ENCODE peak calls at places on chromosomes 3 and 15, in four cellular contexts. P is mammary epithelial cell, X is hepatocyte, H is osteoblast. D is an unnamed sample.

GRCh38 chr15:85771276-85771675 is 23.4 kb downstream of the KLHL25 start:
- DNase-seq in P (no peak), X (no peak), H (peak), D (no peak)

GRCh38 chr3:110859993-110860392 is 211.6 kb upstream of the NECTIN3 start:
- DNase-seq in P (no peak), X (no peak), H (no peak), D (no peak)

GRCh38 chr3:157533298-157533870 is 30.2 kb upstream of the VEPH1 start:
- DNase-seq in P (peak), X (no peak), H (peak), D (peak)

GRCh38 chr3:52137311-52137710 is 16.9 kb downstream of the POC1A start:
- DNase-seq in P (no peak), X (no peak), H (peak), D (no peak)

GRCh38 chr3:109125902-109126301 is 8.0 kb upstream of the MORC1 start:
- DNase-seq in P (no peak), X (peak), H (no peak), D (no peak)

GRCh38 chr3:53651927-53652326 is 157.5 kb downstream of the CACNA1D start:
- DNase-seq in P (no peak), X (no peak), H (no peak), D (no peak)

GRCh38 chr3:102511168-102511567 is 76.4 kb downstream of the ZPLD1 start:
- DNase-seq in P (no peak), X (no peak), H (no peak), D (no peak)

GRCh38 chr3:34176723-34177122 is 378.3 kb downstream of the PDCD6IP start:
- DNase-seq in P (no peak), X (no peak), H (no peak), D (no peak)

GRCh38 chr15:48963524-48964113 is at the start of gene SHC4:
- DNase-seq in P (peak), X (peak), H (peak), D (peak)

GRCh38 chr3:195163719-195164572 is 107.0 kb downstream of the XXYLT1 start:
- DNase-seq in P (no peak), X (no peak), H (no peak), D (no peak)

GRCh38 chr15:41557673-41558399 is 1.2 kb upstream of the TYRO3 start:
- DNase-seq in P (peak), X (peak), H (peak), D (peak)

GRCh38 chr3:126050626-126051025 is 33.3 kb downstream of the SLC41A3 start:
- DNase-seq in P (no peak), X (no peak), H (no peak), D (no peak)

GRCh38 chr3:139427283-139428060 is 38.0 kb upstream of the COPB2 start:
- DNase-seq in P (peak), X (peak), H (peak), D (peak)

GRCh38 chr15:83248151-83248851 is 36.2 kb downstream of the BNC1 start:
- DNase-seq in P (peak), X (peak), H (peak), D (peak)

GRCh38 chr15:54374184-54374947 is 396.1 kb downstream of the UNC13C start:
- DNase-seq in P (no peak), X (no peak), H (no peak), D (no peak)

GRCh38 chr3:171172070-171172469 is 145.6 kb upstream of the SLC2A2 start:
- DNase-seq in P (no peak), X (no peak), H (no peak), D (no peak)

GRCh38 chr3:139561959-139562676 is 22.6 kb upstream of the RBP1 start:
- DNase-seq in P (peak), X (peak), H (no peak), D (peak)

GRCh38 chr15:54102704-54103103 is 124.5 kb downstream of the UNC13C start:
- DNase-seq in P (no peak), X (no peak), H (no peak), D (no peak)

GRCh38 chr15:98441599-98441998 is 206.7 kb upstream of the IGF1R start:
- DNase-seq in P (no peak), X (no peak), H (no peak), D (no peak)

GRCh38 chr15:67501177-67501835 is 19.6 kb upstream of the C15orf61 start:
- DNase-seq in P (peak), X (peak), H (no peak), D (peak)

GRCh38 chr3:145370870-145371269 is 790.1 kb downstream of the PLOD2 start:
- DNase-seq in P (no peak), X (no peak), H (no peak), D (no peak)

GRCh38 chr3:177618873-177619771 is 421.8 kb upstream of the TBL1XR1 start:
- DNase-seq in P (peak), X (no peak), H (peak), D (peak)

GRCh38 chr15:98413973-98414546 is 234.3 kb upstream of the IGF1R start:
- DNase-seq in P (no peak), X (no peak), H (no peak), D (no peak)

GRCh38 chr15:85335193-85335939 is 45.0 kb upstream of the AKAP13 start:
- DNase-seq in P (no peak), X (peak), H (no peak), D (peak)

GRCh38 chr3:97981886-97982285 is 9.7 kb upstream of the RIOX2 start:
- DNase-seq in P (no peak), X (no peak), H (no peak), D (peak)

GRCh38 chr3:13780432-13781173 is 99.3 kb downstream of the WNT7A start:
- DNase-seq in P (peak), X (no peak), H (peak), D (no peak)

GRCh38 chr3:146640955-146641867 is 36.1 kb upstream of the PLSCR5 start:
- DNase-seq in P (peak), X (peak), H (no peak), D (peak)

GRCh38 chr3:25508901-25509300 is 80.8 kb downstream of the RARB start:
- DNase-seq in P (peak), X (no peak), H (no peak), D (peak)

GRCh38 chr3:40116478-40117162 is 192.9 kb upstream of the EIF1B start:
- DNase-seq in P (peak), X (no peak), H (peak), D (peak)

GRCh38 chr3:164208846-164209245 is 869.5 kb downstream of the SI start:
- DNase-seq in P (no peak), X (no peak), H (no peak), D (no peak)

GRCh38 chr3:107240183-107241091 is 136.8 kb upstream of the CCDC54 start:
- DNase-seq in P (peak), X (peak), H (peak), D (peak)

GRCh38 chr15:58515807-58516206 is 84.0 kb downstream of the LIPC start:
- DNase-seq in P (no peak), X (no peak), H (no peak), D (no peak)
- H3K4me2 ChIP-seq in P (no peak), X (no peak), H (no peak), D (no peak)

GRCh38 chr15:58758141-58758540 is 8.6 kb upstream of the ADAM10 start:
- DNase-seq in P (no peak), X (no peak), H (peak), D (peak)
- TF ChIP-seq CTCF in P (no peak), X (peak), H (peak), D (peak)

GRCh38 chr15:78075490-78076230 is 1.9 kb downstream of the TBC1D2B start:
- DNase-seq in P (peak), X (peak), H (peak), D (peak)
- H3K4me3 ChIP-seq in P (peak), X (peak), H (peak), D (peak)

DNA sequence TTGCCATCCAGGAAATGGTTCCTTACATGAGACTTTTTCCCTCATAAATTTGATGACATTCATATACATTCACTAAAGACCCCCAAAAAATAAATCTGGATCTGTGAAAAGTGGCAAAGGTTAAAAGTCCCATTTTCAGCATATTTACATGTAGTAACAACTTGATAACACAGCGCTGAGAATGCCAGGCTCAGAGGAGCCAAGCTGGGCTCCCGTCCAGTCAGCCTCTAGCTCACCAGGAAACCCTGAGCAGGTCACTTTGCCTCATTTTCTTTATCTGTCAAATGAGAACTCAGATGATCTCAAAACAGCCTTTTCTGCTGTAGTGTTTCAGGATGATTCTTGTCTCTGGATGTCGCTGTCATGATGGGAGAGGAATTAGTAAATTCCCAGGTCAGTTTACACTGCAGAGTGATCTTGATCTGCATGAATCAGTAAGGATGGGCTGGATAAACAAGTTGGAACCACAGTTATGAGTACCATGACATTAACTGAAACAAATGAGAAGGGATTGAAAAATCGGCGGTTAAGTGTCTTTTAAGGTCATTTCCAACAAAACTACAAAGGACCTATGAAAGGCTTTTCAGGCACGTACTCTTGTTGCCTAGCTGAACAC is 82.8 kb downstream of the PPARG start:
- DNase-seq in P (no peak), X (no peak), H (peak), D (peak)
- H3K4me2 ChIP-seq in P (no peak), X (no peak), H (peak), D (peak)

DNA sequence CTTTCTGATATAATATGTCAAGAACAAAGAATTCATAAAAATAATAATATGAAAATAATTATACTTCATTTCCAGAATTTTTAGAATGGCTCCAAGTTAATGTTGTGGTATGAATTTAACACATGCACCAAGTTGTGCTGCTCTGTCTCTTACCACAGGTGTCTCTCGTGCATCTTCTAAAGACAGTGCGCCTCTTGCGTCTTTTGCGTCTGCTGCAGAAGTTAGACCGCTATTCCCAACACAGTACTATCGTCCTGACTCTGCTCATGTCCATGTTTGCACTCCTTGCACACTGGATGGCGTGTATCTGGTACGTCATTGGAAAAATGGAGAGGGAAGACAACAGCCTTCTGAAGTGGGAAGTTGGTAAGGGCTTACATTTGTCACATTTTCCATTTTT is 246.6 kb downstream of the KCNH8 start:
- DNase-seq in P (no peak), X (no peak), H (no peak), D (no peak)
- TF ChIP-seq CTCF in P (no peak), X (no peak), H (no peak), D (no peak)

GRCh38 chr3:23389686-23390085 is 186.6 kb downstream of the UBE2E2 start:
- DNase-seq in P (no peak), X (no peak), H (no peak), D (no peak)
- H3K4me3 ChIP-seq in P (no peak), X (no peak), H (no peak), D (no peak)

DNA sequence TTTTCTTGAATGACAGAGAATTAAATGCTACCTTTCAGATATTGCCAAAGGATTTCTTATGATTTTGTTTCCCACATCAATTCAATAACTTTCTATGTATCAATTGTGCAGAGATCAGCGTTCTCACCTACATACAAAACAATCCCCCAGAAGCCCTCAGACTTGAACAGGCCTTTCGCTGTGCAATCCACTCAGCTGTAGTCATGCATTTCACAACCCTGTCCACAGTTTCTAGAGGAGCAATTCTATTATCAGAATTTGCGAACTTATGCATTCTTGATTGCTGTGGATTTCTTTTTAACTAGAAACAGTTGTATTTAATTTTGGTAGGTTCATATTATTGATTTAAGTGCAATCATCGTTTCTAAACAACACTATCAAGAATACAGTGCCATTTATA is 13.7 kb upstream of the ALCAM start:
- DNase-seq in P (no peak), X (no peak), H (no peak), D (peak)
- H3K4me2 ChIP-seq in P (no peak), X (peak), H (peak), D (no peak)

GRCh38 chr3:189144645-189145044 is 27.1 kb upstream of the TPRG1 start:
- DNase-seq in P (peak), X (peak), H (no peak), D (peak)
- TF ChIP-seq CTCF in P (no peak), X (peak), H (peak), D (no peak)

GRCh38 chr15:63752075-63752684 is 81.6 kb downstream of the HERC1 start:
- DNase-seq in P (peak), X (peak), H (no peak), D (peak)
- H3K4me3 ChIP-seq in P (no peak), X (no peak), H (no peak), D (no peak)